ENCODE peak calls at places on chromosomes 7 and 10, in eight cellular contexts. B, L, D, G, W, X, T and M are unnamed samples.

GRCh38 chr10:101643546-101643945 is 51.4 kb downstream of the FBXW4 start:
- DNase-seq in B (no peak), L (no peak), D (no peak), G (no peak), W (peak), X (no peak), T (no peak), M (no peak)

GRCh38 chr7:149125189-149125863 is 798 bp downstream of the ZNF425 start:
- DNase-seq in B (no peak), L (no peak), D (no peak), G (no peak), W (no peak), X (no peak), T (no peak), M (no peak)

GRCh38 chr10:86536294-86536861 is 14.8 kb upstream of the WAPL start:
- DNase-seq in B (no peak), L (peak), D (peak), G (no peak), W (peak), X (no peak), T (no peak), M (no peak)

GRCh38 chr10:67520924-67521520 is 175.0 kb downstream of the CTNNA3 start:
- DNase-seq in B (no peak), L (peak), D (no peak), G (no peak), W (peak), X (peak), T (peak), M (peak)

GRCh38 chr10:35635576-35635975 is 6.5 kb downstream of the FZD8 start:
- DNase-seq in B (no peak), L (peak), D (no peak), G (no peak), W (peak), X (peak), T (peak), M (peak)

GRCh38 chr10:44253769-44254462 is 131.0 kb downstream of the CXCL12 start:
- DNase-seq in B (no peak), L (peak), D (no peak), G (peak), W (no peak), X (peak), T (peak), M (no peak)

GRCh38 chr10:117503170-117503885 is 39.2 kb upstream of the EMX2 start:
- DNase-seq in B (no peak), L (no peak), D (no peak), G (no peak), W (peak), X (no peak), T (no peak), M (no peak)

GRCh38 chr10:84226616-84227015 is 1.3 kb upstream of the LRIT2 start:
- DNase-seq in B (no peak), L (no peak), D (no peak), G (no peak), W (peak), X (no peak), T (no peak), M (no peak)

GRCh38 chr7:24971333-24972165 is 8.4 kb downstream of the OSBPL3 start:
- DNase-seq in B (peak), L (no peak), D (no peak), G (no peak), W (no peak), X (no peak), T (peak), M (no peak)

GRCh38 chr10:59234814-59235429 is 58.5 kb downstream of the PHYHIPL start:
- DNase-seq in B (no peak), L (peak), D (no peak), G (no peak), W (peak), X (peak), T (peak), M (no peak)

GRCh38 chr7:46937826-46938225 is 644.1 kb downstream of the TNS3 start:
- DNase-seq in B (no peak), L (no peak), D (no peak), G (no peak), W (no peak), X (no peak), T (no peak), M (no peak)

GRCh38 chr7:48537561-48537960 is 366.3 kb downstream of the ABCA13 start:
- DNase-seq in B (no peak), L (no peak), D (no peak), G (no peak), W (no peak), X (no peak), T (no peak), M (no peak)

GRCh38 chr7:68245688-68246087 is 1249.1 kb downstream of the TYW1 start:
- DNase-seq in B (no peak), L (no peak), D (no peak), G (no peak), W (no peak), X (no peak), T (peak), M (no peak)

GRCh38 chr7:118492466-118492865 is 268.0 kb downstream of the ANKRD7 start:
- DNase-seq in B (no peak), L (no peak), D (no peak), G (no peak), W (no peak), X (no peak), T (no peak), M (no peak)

GRCh38 chr10:69869291-69869841 is 67.7 kb downstream of the COL13A1 start:
- DNase-seq in B (no peak), L (peak), D (no peak), G (no peak), W (no peak), X (no peak), T (peak), M (no peak)

GRCh38 chr7:21023841-21024502 is 237.3 kb upstream of the SP8 start:
- DNase-seq in B (no peak), L (no peak), D (no peak), G (no peak), W (peak), X (no peak), T (no peak), M (no peak)

GRCh38 chr7:21192662-21193061 is 235.2 kb upstream of the SP4 start:
- DNase-seq in B (no peak), L (no peak), D (no peak), G (no peak), W (no peak), X (no peak), T (no peak), M (no peak)

GRCh38 chr10:325282-325681 is 190.0 kb downstream of the ZMYND11 start:
- DNase-seq in B (no peak), L (no peak), D (peak), G (no peak), W (no peak), X (no peak), T (no peak), M (no peak)

GRCh38 chr10:327889-328809 is 192.9 kb downstream of the ZMYND11 start:
- DNase-seq in B (no peak), L (no peak), D (peak), G (no peak), W (no peak), X (no peak), T (no peak), M (no peak)

GRCh38 chr10:326894-327635 is 191.8 kb downstream of the ZMYND11 start:
- DNase-seq in B (no peak), L (no peak), D (peak), G (no peak), W (no peak), X (no peak), T (no peak), M (no peak)

GRCh38 chr10:324593-324992 is 189.3 kb downstream of the ZMYND11 start:
- DNase-seq in B (no peak), L (no peak), D (peak), G (no peak), W (no peak), X (no peak), T (no peak), M (no peak)

DNA sequence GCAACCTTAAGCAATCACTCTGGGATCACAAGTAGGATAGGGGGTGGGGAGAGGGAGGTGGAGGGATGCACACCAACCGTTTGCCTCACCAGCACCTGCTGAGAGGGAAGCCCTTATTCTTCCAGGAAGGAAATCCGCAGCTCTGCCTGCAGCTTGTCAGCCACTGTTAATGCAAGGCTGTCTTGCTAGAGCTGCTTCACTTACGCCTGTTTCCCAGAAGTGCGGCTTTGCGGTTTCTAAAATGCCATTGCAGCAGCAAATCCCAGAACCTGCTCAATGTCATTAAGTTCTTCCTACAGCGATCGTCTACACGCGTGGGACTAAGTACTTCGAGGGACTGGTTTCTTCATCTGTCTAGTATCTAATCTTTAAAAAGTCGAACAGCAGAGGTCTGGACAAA is 191.1 kb downstream of the ZMYND11 start:
- DNase-seq in B (no peak), L (no peak), D (peak), G (no peak), W (peak), X (no peak), T (no peak), M (no peak)
- H3K27ac ChIP-seq in B (no peak), L (no peak), D (no peak), G (no peak), W (no peak), X (no peak), T (no peak), M (no peak)

GRCh38 chr10:25191162-25191895 is 16.5 kb downstream of the GPR158 start:
- DNase-seq in B (no peak), L (no peak), D (no peak), G (no peak), W (no peak), X (no peak), T (no peak), M (no peak)
- H3K27ac ChIP-seq in B (no peak), L (no peak), D (no peak), G (no peak), W (no peak), X (no peak), T (no peak), M (no peak)

GRCh38 chr7:105339404-105340316 is 49.1 kb downstream of the SRPK2 start:
- DNase-seq in B (no peak), L (no peak), D (no peak), G (no peak), W (no peak), X (peak), T (no peak), M (no peak)
- H3K27ac ChIP-seq in B (no peak), L (no peak), D (no peak), G (no peak), W (no peak), X (no peak), T (no peak), M (no peak)

DNA sequence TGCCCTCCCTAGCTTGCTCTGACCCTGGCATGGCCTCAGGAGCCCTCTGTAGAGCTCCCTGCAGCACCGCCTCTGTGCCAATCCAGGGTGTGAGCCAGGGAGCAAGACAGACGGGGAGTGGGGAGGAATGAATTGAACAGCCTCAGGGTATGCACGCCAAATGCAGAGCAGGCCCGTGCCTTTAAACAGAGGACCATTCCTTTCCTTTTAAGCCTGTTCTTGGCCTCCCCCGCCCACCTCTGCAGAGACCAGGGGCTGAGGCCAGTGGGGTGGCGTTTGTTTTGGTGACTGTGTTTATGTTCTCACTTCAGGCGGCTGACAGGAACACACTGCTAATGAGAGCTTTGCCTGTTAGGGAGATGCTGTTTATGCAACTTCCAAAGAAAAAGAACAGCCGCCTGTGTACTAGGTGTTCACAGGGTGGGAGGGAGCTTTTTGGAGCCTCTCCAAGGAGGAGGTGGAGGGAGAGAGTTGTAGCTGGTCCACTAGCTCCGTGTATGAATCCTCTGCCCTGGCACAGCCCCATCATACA is 528.1 kb upstream of the DPP6 start:
- DNase-seq in B (peak), L (no peak), D (no peak), G (no peak), W (no peak), X (no peak), T (no peak), M (no peak)
- H3K27ac ChIP-seq in B (peak), L (no peak), D (peak), G (no peak), W (no peak), X (no peak), T (no peak), M (no peak)

GRCh38 chr10:33212061-33212748 is 122.3 kb downstream of the NRP1 start:
- DNase-seq in B (no peak), L (no peak), D (no peak), G (no peak), W (no peak), X (no peak), T (no peak), M (no peak)
- H3K27ac ChIP-seq in B (peak), L (no peak), D (no peak), G (no peak), W (no peak), X (peak), T (peak), M (no peak)

DNA sequence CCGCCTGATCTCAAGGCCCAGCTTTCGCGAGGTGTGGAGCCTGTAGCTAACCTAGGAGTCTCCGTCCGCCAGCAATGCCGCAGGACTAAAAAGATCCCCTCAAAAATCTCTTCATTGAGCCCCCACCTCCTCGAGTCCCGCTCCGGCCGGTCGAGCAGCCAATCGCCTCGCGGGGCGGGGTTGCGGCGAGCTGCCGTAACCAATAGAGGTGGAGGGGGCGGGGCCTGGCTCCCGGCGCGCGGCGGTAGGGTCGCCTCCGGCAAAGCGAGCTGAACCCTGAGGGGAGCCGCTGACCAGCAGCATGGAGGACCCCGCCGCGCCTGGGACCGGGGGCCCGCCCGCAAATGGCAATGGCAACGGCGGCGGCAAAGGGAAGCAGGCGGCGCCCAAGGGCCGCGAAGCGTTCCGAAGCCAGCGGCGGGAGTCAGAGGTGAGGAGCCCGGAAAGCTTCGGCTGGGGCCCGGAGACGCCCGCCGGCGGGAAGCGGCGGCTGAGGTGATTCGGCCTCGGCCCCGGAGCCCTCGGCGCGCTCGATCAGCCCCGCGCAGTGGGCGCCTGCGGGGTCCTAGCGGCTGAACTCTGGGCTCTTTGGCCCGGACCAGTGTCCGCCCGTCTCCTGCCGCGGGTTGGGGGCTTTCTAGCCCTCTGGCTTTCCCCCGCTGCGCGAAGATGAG is at the start of gene STRIP2:
- DNase-seq in B (peak), L (peak), D (peak), G (peak), W (peak), X (peak), T (peak), M (peak)
- H3K27ac ChIP-seq in B (peak), L (peak), D (peak), G (peak), W (peak), X (peak), T (peak), M (peak)

GRCh38 chr7:33719059-33719581 is 186.2 kb upstream of the BMPER start:
- DNase-seq in B (no peak), L (no peak), D (no peak), G (no peak), W (no peak), X (no peak), T (no peak), M (peak)
- H3K27ac ChIP-seq in B (peak), L (no peak), D (no peak), G (peak), W (no peak), X (no peak), T (no peak), M (no peak)

GRCh38 chr10:62637249-62638061 is 167.1 kb upstream of the ADO start:
- DNase-seq in B (peak), L (peak), D (peak), G (no peak), W (no peak), X (peak), T (peak), M (no peak)

GRCh38 chr10:62640386-62640785 is 164.1 kb upstream of the ADO start:
- DNase-seq in B (no peak), L (no peak), D (no peak), G (no peak), W (no peak), X (no peak), T (peak), M (no peak)

GRCh38 chr10:62639139-62639538 is 165.4 kb upstream of the ADO start:
- DNase-seq in B (no peak), L (no peak), D (no peak), G (no peak), W (no peak), X (no peak), T (no peak), M (no peak)

GRCh38 chr10:62636825-62637248 is 167.7 kb upstream of the ADO start:
- DNase-seq in B (no peak), L (no peak), D (no peak), G (no peak), W (no peak), X (no peak), T (no peak), M (no peak)

GRCh38 chr10:62638062-62638477 is 166.4 kb upstream of the ADO start:
- DNase-seq in B (no peak), L (peak), D (peak), G (no peak), W (no peak), X (peak), T (peak), M (no peak)
- H3K27ac ChIP-seq in B (peak), L (peak), D (peak), G (peak), W (no peak), X (peak), T (no peak), M (no peak)

DNA sequence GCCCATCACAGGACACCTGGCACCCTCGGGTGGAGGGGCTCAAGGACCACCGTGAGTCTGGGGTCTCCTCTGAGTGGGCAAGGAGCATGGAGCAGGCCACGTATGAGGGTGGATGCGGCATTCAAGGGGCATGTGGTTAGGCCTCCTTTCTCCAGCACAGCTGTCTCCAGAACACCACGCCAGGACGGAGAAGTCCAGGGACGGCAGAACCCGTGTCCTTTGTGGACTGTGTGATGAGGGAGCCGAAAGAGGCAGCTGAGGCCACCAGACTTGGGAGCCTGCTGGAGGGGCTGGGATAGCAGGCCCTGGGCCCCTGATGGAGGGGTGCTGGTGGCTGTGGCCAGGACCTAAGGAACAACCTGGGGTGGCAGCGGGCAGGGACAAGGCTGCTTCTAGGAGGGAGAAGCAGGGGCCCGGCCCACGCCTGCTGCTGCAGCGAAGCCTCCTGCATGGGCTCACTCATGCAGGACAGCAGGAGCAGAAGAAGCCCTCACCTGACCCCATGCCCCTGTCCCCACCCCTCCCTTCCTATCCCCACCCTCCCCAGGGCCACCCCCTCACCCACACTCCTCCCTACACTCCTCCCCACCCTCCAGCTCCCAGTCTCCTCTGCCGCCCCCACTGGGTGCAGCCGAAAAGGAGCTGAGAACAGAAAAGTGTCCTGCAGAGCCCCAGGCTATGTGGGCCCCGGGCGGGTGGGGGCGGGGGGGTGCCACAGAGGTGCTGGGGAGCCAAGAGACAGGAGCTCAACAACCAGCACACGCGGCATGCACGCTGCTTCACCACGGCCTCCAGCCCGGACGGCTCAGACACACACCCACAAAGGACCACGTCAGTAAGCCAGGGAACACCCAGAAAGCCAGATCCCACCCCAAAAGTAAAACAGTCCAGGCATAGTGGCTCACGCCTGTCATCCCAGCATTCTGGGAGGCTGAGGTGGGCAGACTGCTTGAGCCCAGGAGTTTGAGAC is 29.7 kb downstream of the ZFAND2A start:
- DNase-seq in B (no peak), L (no peak), D (no peak), G (peak), W (no peak), X (no peak), T (no peak), M (no peak)
- H3K27ac ChIP-seq in B (no peak), L (no peak), D (no peak), G (no peak), W (no peak), X (no peak), T (no peak), M (no peak)

DNA sequence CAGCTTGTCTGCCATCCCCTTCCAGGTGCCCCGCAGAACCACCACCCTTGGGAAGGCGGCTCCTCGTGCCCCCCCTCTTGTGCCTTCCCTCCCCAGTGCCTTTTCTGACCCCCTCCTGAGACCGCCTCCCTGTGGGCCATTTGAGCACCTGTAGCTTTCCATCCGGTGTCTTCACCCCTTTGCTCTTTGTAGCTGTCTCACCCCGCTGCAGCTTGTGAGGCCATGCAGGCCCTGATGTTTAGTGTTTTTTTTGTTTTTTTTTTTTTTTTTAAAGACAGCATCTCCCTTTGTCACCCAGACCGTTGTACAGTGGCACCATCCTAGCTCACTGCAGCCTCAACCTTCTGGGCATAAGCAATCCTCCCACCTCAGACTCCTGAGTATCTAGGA is 52.5 kb downstream of the CUX1 start:
- DNase-seq in B (no peak), L (no peak), D (no peak), G (no peak), W (no peak), X (no peak), T (no peak), M (no peak)
- H3K27ac ChIP-seq in B (peak), L (no peak), D (no peak), G (peak), W (peak), X (no peak), T (no peak), M (no peak)